ENCODE peak calls at places on chromosomes 3 and 15, in ten cellular contexts. E is AG09309, V is lower lobe of right lung, M is AG10803, C is lung, N is cardiac fibroblast, A is K562, F is choroid plexus epithelial cell, X is astrocyte, U is GM12865. S is an unnamed sample.

GRCh38 chr15:99580061-99580460 is 14.3 kb downstream of the MEF2A start:
- DNase-seq in E (no peak), V (no peak), M (peak), C (no peak), N (no peak), A (no peak), F (peak), X (no peak), U (no peak), S (no peak)

GRCh38 chr15:67127925-67128324 is 62.5 kb downstream of the SMAD3 start:
- DNase-seq in E (peak), V (no peak), M (peak), C (no peak), N (peak), A (no peak), F (peak), X (peak), U (no peak), S (peak)

GRCh38 chr3:84904819-84905555 is 53.8 kb upstream of the CADM2 start:
- DNase-seq in E (no peak), V (no peak), M (no peak), C (no peak), N (no peak), A (no peak), F (no peak), X (no peak), U (no peak), S (no peak)

GRCh38 chr15:90286678-90287077 is 21.2 kb downstream of the NGRN start:
- DNase-seq in E (no peak), V (no peak), M (peak), C (no peak), N (peak), A (no peak), F (peak), X (no peak), U (peak), S (peak)

GRCh38 chr3:69748503-69748902 is 9.2 kb downstream of the MITF start:
- DNase-seq in E (no peak), V (no peak), M (no peak), C (no peak), N (no peak), A (no peak), F (no peak), X (no peak), U (no peak), S (no peak)

GRCh38 chr3:55629432-55629831 is 142.3 kb upstream of the WNT5A start:
- DNase-seq in E (no peak), V (peak), M (no peak), C (no peak), N (peak), A (no peak), F (peak), X (peak), U (no peak), S (no peak)

GRCh38 chr3:141998674-141999290 is 122.3 kb downstream of the ATP1B3 start:
- DNase-seq in E (no peak), V (no peak), M (peak), C (no peak), N (peak), A (no peak), F (peak), X (no peak), U (no peak), S (peak)

GRCh38 chr3:29463306-29463705 is 182.4 kb downstream of the RBMS3 start:
- DNase-seq in E (no peak), V (no peak), M (no peak), C (no peak), N (peak), A (no peak), F (peak), X (peak), U (no peak), S (no peak)

GRCh38 chr3:27714692-27715453 is 7.2 kb downstream of the EOMES start:
- DNase-seq in E (no peak), V (peak), M (no peak), C (no peak), N (no peak), A (no peak), F (no peak), X (no peak), U (no peak), S (no peak)

GRCh38 chr15:25136119-25136518 is 181.3 kb downstream of the SNRPN start:
- DNase-seq in E (no peak), V (no peak), M (peak), C (no peak), N (peak), A (peak), F (peak), X (no peak), U (no peak), S (peak)

GRCh38 chr15:70421197-70421482 is 323.4 kb upstream of the TLE3 start:
- DNase-seq in E (no peak), V (no peak), M (no peak), C (peak), N (no peak), A (no peak), F (no peak), X (no peak), U (no peak), S (no peak)

GRCh38 chr3:120839120-120839519 is 68.9 kb upstream of the STXBP5L start:
- DNase-seq in E (no peak), V (no peak), M (no peak), C (no peak), N (no peak), A (no peak), F (no peak), X (no peak), U (no peak), S (no peak)

GRCh38 chr3:112667599-112667998 is 26.7 kb upstream of the CCDC80 start:
- DNase-seq in E (no peak), V (no peak), M (no peak), C (no peak), N (no peak), A (no peak), F (no peak), X (no peak), U (no peak), S (no peak)

GRCh38 chr3:99875925-99876781 is 58.5 kb downstream of the CMSS1 start:
- DNase-seq in E (no peak), V (peak), M (peak), C (peak), N (peak), A (peak), F (peak), X (peak), U (peak), S (peak)

GRCh38 chr15:28019594-28020320 is 79.4 kb downstream of the OCA2 start:
- DNase-seq in E (no peak), V (no peak), M (no peak), C (no peak), N (no peak), A (peak), F (no peak), X (no peak), U (no peak), S (no peak)

GRCh38 chr15:44910981-44911625 is 45.4 kb upstream of the TERB2 start:
- DNase-seq in E (no peak), V (no peak), M (no peak), C (no peak), N (no peak), A (no peak), F (no peak), X (no peak), U (no peak), S (no peak)

GRCh38 chr3:113839551-113839950 is 963 bp downstream of the GRAMD1C start:
- DNase-seq in E (no peak), V (no peak), M (no peak), C (no peak), N (no peak), A (no peak), F (no peak), X (no peak), U (no peak), S (no peak)

GRCh38 chr15:31236184-31237041 is 90.2 kb upstream of the KLF13 start:
- DNase-seq in E (peak), V (peak), M (peak), C (peak), N (peak), A (peak), F (peak), X (peak), U (peak), S (peak)

GRCh38 chr3:49772703-49773102 is 13.6 kb downstream of the IP6K1 start:
- DNase-seq in E (no peak), V (no peak), M (no peak), C (no peak), N (no peak), A (no peak), F (no peak), X (no peak), U (no peak), S (no peak)

GRCh38 chr3:46406440-46406785 is 453 bp downstream of the CCR5AS start:
- DNase-seq in E (no peak), V (peak), M (no peak), C (no peak), N (no peak), A (peak), F (no peak), X (no peak), U (no peak), S (no peak)

GRCh38 chr3:13411186-13411860 is 8.8 kb downstream of the NUP210 start:
- DNase-seq in E (no peak), V (no peak), M (no peak), C (no peak), N (no peak), A (no peak), F (no peak), X (no peak), U (no peak), S (no peak)

GRCh38 chr3:105746226-105746996 is 122.4 kb downstream of the CBLB start:
- DNase-seq in E (no peak), V (no peak), M (no peak), C (no peak), N (peak), A (no peak), F (no peak), X (peak), U (no peak), S (no peak)

GRCh38 chr15:55627730-55628368 is 39.7 kb upstream of the PYGO1 start:
- DNase-seq in E (peak), V (no peak), M (peak), C (peak), N (peak), A (no peak), F (peak), X (peak), U (no peak), S (peak)

GRCh38 chr15:57312323-57313133 is 63.8 kb upstream of the CGNL1 start:
- DNase-seq in E (no peak), V (no peak), M (no peak), C (no peak), N (no peak), A (peak), F (no peak), X (no peak), U (no peak), S (no peak)

GRCh38 chr3:172289583-172289982 is 158.7 kb downstream of the GHSR start:
- DNase-seq in E (no peak), V (no peak), M (no peak), C (no peak), N (no peak), A (no peak), F (no peak), X (no peak), U (no peak), S (no peak)

GRCh38 chr3:80543154-80543553 is 775.4 kb upstream of the ROBO1 start:
- DNase-seq in E (no peak), V (no peak), M (no peak), C (no peak), N (no peak), A (no peak), F (no peak), X (no peak), U (no peak), S (no peak)

GRCh38 chr15:40982855-40983254 is 29.6 kb downstream of the CHAC1 start:
- DNase-seq in E (peak), V (no peak), M (peak), C (no peak), N (peak), A (no peak), F (peak), X (peak), U (no peak), S (peak)

GRCh38 chr15:40567111-40567510 is 2.0 kb upstream of the RPUSD2 start:
- DNase-seq in E (no peak), V (no peak), M (no peak), C (no peak), N (peak), A (peak), F (peak), X (no peak), U (no peak), S (peak)

GRCh38 chr15:80780416-80781221 is 1.4 kb downstream of the CEMIP start:
- DNase-seq in E (no peak), V (peak), M (peak), C (peak), N (peak), A (peak), F (peak), X (peak), U (no peak), S (peak)

GRCh38 chr3:161149529-161149928 is 44.4 kb upstream of the B3GALNT1 start:
- DNase-seq in E (no peak), V (no peak), M (peak), C (no peak), N (peak), A (no peak), F (peak), X (peak), U (no peak), S (peak)

GRCh38 chr3:195916291-195916690 is 7.9 kb upstream of the TNK2 start:
- DNase-seq in E (no peak), V (no peak), M (no peak), C (no peak), N (no peak), A (no peak), F (no peak), X (no peak), U (no peak), S (no peak)

GRCh38 chr3:195911946-195912270 is 3.6 kb upstream of the TNK2 start:
- DNase-seq in E (no peak), V (no peak), M (peak), C (no peak), N (no peak), A (peak), F (no peak), X (no peak), U (no peak), S (peak)

GRCh38 chr3:195913382-195913781 is 5.0 kb upstream of the TNK2 start:
- DNase-seq in E (no peak), V (no peak), M (no peak), C (no peak), N (no peak), A (no peak), F (no peak), X (no peak), U (no peak), S (no peak)

GRCh38 chr3:195916991-195917390 is 8.6 kb upstream of the TNK2 start:
- DNase-seq in E (no peak), V (no peak), M (no peak), C (no peak), N (no peak), A (no peak), F (no peak), X (no peak), U (no peak), S (no peak)

DNA sequence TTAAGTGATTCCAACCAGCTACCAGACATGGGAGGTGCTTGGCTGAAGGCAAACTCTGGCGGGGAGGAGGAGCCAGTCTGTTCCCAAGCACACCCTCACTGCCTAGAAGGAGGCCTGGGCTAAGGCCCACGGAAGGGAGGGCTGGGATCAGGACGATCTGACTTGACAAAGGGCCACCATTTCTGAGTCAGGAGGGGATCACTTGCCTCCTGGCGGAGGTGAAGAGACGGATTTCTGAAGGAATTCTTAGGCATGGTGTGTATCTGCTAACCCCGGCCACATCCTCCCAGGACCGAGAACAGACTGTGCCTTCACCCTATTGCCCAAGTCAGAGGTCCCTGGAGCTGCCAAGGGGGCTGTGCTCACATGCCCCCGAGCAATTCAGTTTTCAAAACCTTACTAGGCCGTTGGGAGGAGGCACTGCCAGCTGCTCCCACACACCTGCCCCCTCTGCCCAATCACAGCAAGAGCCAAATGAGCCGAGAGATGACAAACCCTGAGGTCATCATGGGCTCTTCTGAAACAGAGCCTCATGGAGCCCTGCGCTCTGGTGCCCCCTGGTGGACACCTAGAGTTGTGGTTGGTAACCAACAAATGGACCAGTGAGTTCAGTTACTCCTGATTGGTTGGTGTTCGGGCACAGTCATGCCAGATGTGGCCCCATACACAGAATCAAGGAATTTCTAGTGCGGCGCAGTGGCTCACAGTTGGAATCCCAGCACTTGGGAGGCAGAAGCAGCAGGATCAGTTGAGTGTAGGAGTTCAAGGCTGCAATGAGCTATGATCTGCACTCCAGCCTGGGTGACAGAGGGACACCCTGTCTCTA is 6.5 kb upstream of the TNK2 start:
- DNase-seq in E (peak), V (peak), M (peak), C (peak), N (peak), A (peak), F (peak), X (peak), U (peak), S (peak)
- H3K4me3 ChIP-seq in E (peak), V (peak), M (peak), C (no peak), N (no peak), A (no peak), F (no peak), X (no peak), U (no peak), S (no peak)

GRCh38 chr3:128784228-128784627 is 58.2 kb downstream of the RAB7A start:
- DNase-seq in E (no peak), V (no peak), M (no peak), C (no peak), N (no peak), A (peak), F (peak), X (no peak), U (peak), S (no peak)
- TF ChIP-seq CTCF in E (peak), V (peak), M (peak), C (no peak), N (peak), A (peak), F (peak), X (peak), U (peak), S (peak)

GRCh38 chr3:144948711-144949110 is 977.1 kb downstream of the DIPK2A start:
- DNase-seq in E (no peak), V (no peak), M (no peak), C (no peak), N (no peak), A (no peak), F (no peak), X (no peak), U (no peak), S (no peak)

GRCh38 chr3:144942093-144942492 is 970.5 kb downstream of the DIPK2A start:
- DNase-seq in E (no peak), V (no peak), M (no peak), C (no peak), N (peak), A (no peak), F (peak), X (no peak), U (peak), S (no peak)

GRCh38 chr3:144942501-144943197 is 971.0 kb downstream of the DIPK2A start:
- DNase-seq in E (no peak), V (no peak), M (no peak), C (no peak), N (no peak), A (no peak), F (peak), X (no peak), U (no peak), S (no peak)

GRCh38 chr3:144947895-144948294 is 976.3 kb downstream of the DIPK2A start:
- DNase-seq in E (no peak), V (no peak), M (no peak), C (no peak), N (no peak), A (no peak), F (no peak), X (no peak), U (no peak), S (no peak)
- H3K4me3 ChIP-seq in E (no peak), V (no peak), M (no peak), C (no peak), N (no peak), A (no peak), F (no peak), X (no peak), U (no peak), S (no peak)

DNA sequence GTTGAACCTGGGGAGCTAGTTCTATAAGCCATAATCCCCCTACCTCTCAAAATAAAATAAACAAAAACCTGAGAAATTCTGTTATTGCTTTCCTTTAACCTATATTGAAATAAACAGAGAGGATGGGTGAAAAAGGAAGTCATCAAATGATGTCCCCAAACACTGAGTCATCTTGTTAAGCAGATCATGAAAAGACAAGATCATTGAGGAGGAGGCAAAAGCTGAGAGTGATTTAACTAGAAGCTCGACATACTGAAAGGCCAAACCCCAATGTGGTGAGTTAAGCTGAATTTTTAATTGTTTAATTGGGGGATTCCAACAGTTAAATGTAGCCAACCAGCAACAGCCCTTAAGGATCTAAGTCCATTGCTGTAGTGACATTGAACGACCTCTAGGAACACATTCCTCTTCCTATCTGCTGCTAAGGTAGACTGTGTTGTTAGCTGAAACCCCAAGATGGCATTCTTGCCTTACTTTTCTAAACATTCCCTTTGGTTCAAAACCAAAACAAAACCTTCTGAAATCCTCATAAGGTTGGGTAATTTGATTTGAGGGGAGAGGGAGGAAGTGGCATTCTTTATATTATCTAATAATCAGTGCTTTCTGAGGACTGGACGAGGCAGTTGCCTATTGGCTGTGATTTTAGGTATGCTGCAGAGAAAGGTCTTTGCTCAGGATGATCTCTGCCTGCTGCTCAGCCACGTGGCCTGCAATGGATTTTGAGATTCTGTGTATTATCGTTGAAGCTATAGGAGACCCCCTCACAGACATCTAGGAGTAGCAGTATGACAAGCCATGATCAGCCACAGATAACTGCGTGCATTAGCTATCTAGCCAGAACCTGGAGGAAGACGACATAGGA is 62.7 kb upstream of the BNIP2 start:
- DNase-seq in E (no peak), V (no peak), M (peak), C (no peak), N (peak), A (peak), F (peak), X (no peak), U (peak), S (peak)
- TF ChIP-seq CTCF in E (peak), V (peak), M (peak), C (no peak), N (peak), A (peak), F (peak), X (peak), U (peak), S (peak)

GRCh38 chr15:65214010-65214409 is 2.7 kb upstream of the CILP start:
- DNase-seq in E (no peak), V (no peak), M (no peak), C (no peak), N (no peak), A (no peak), F (no peak), X (no peak), U (no peak), S (no peak)

GRCh38 chr15:65213241-65213640 is 2.0 kb upstream of the CILP start:
- DNase-seq in E (no peak), V (no peak), M (no peak), C (no peak), N (no peak), A (no peak), F (no peak), X (no peak), U (no peak), S (peak)

GRCh38 chr15:65212097-65212496 is 824 bp upstream of the CILP start:
- DNase-seq in E (no peak), V (no peak), M (no peak), C (no peak), N (no peak), A (peak), F (no peak), X (no peak), U (peak), S (no peak)

GRCh38 chr15:65217526-65218482 is 6.5 kb upstream of the CILP start:
- DNase-seq in E (no peak), V (no peak), M (no peak), C (no peak), N (no peak), A (no peak), F (no peak), X (no peak), U (no peak), S (no peak)

DNA sequence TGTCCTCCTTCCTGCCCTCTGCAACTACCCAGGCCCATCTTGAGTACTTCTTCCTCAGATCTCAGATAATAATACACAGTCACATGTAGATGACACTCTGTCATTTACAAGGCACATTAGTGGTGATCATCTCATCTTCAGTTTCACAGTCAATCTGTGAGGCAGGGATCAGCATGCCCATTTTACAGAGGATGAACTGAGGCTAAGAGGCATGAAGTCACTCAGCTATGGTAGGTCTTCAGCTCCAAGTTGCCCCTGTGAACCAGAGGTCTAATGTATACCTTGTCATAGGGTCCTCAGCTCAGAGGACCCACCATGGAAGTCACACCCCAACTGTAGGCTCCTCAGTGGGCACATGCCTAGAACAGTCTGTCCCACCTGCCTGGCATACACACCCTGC is 4.2 kb upstream of the CILP start:
- DNase-seq in E (no peak), V (no peak), M (no peak), C (no peak), N (no peak), A (no peak), F (no peak), X (no peak), U (no peak), S (no peak)
- H3K4me3 ChIP-seq in E (no peak), V (no peak), M (no peak), C (no peak), N (no peak), A (no peak), F (no peak), X (no peak), U (no peak), S (no peak)